ENCODE peak calls at places on chromosomes 1 and 21, in four cellular contexts. One of them, this sample, is unnamed.

GRCh38 chr1:1347663-1348419 is 1.4 kb downstream of the DVL1 start:
- DNase-seq in K562: peak
- DNase-seq in SK-N-SH: no peak
- DNase-seq in HepG2: peak
- DNase-seq in this sample: peak

GRCh38 chr1:85976806-85977205 is 179.8 kb downstream of the COL24A1 start:
- DNase-seq in K562: no peak
- DNase-seq in SK-N-SH: no peak
- DNase-seq in HepG2: no peak
- DNase-seq in this sample: no peak

GRCh38 chr1:30977105-30977504 is 68.5 kb upstream of the SDC3 start:
- DNase-seq in K562: no peak
- DNase-seq in SK-N-SH: no peak
- DNase-seq in HepG2: peak
- DNase-seq in this sample: no peak

GRCh38 chr1:112272101-112272772 is 123.8 kb upstream of the CTTNBP2NL start:
- DNase-seq in K562: no peak
- DNase-seq in SK-N-SH: no peak
- DNase-seq in HepG2: no peak
- DNase-seq in this sample: no peak

GRCh38 chr21:42025392-42026071 is 15.4 kb upstream of the ZBTB21 start:
- DNase-seq in K562: no peak
- DNase-seq in SK-N-SH: no peak
- DNase-seq in HepG2: no peak
- DNase-seq in this sample: no peak

GRCh38 chr1:219639843-219640606 is 27.1 kb upstream of the ZC3H11B start:
- DNase-seq in K562: no peak
- DNase-seq in SK-N-SH: no peak
- DNase-seq in HepG2: no peak
- DNase-seq in this sample: no peak

GRCh38 chr21:28636988-28637691 is 355.5 kb downstream of the LTN1 start:
- DNase-seq in K562: no peak
- DNase-seq in SK-N-SH: no peak
- DNase-seq in HepG2: no peak
- DNase-seq in this sample: no peak

GRCh38 chr1:246210751-246211150 is 296.3 kb downstream of the SMYD3 start:
- DNase-seq in K562: no peak
- DNase-seq in SK-N-SH: peak
- DNase-seq in HepG2: no peak
- DNase-seq in this sample: no peak

GRCh38 chr1:243851129-243851756 is 1.2 kb upstream of the AKT3 start:
- DNase-seq in K562: no peak
- DNase-seq in SK-N-SH: no peak
- DNase-seq in HepG2: no peak
- DNase-seq in this sample: no peak

GRCh38 chr1:154608522-154609294 is 722 bp upstream of the ADAR start:
- DNase-seq in K562: peak
- DNase-seq in SK-N-SH: peak
- DNase-seq in HepG2: peak
- DNase-seq in this sample: no peak

GRCh38 chr1:164630626-164631396 is 71.8 kb downstream of the PBX1 start:
- DNase-seq in K562: no peak
- DNase-seq in SK-N-SH: no peak
- DNase-seq in HepG2: no peak
- DNase-seq in this sample: no peak

GRCh38 chr1:108661030-108661609 is at the start of gene HENMT1:
- DNase-seq in K562: no peak
- DNase-seq in SK-N-SH: peak
- DNase-seq in HepG2: no peak
- DNase-seq in this sample: no peak

GRCh38 chr1:203593723-203594122 is 32.9 kb upstream of the ATP2B4 start:
- DNase-seq in K562: peak
- DNase-seq in SK-N-SH: no peak
- DNase-seq in HepG2: no peak
- DNase-seq in this sample: peak

GRCh38 chr1:213604477-213604876 is 383.3 kb upstream of the PROX1 start:
- DNase-seq in K562: no peak
- DNase-seq in SK-N-SH: no peak
- DNase-seq in HepG2: no peak
- DNase-seq in this sample: no peak

GRCh38 chr1:154193821-154194220 is 1.9 kb upstream of the TPM3 start:
- DNase-seq in K562: no peak
- DNase-seq in SK-N-SH: no peak
- DNase-seq in HepG2: peak
- DNase-seq in this sample: no peak

GRCh38 chr1:70553192-70553956 is 142.3 kb downstream of the CTH start:
- DNase-seq in K562: no peak
- DNase-seq in SK-N-SH: no peak
- DNase-seq in HepG2: no peak
- DNase-seq in this sample: no peak

GRCh38 chr1:215845224-215845902 is 278.3 kb downstream of the KCTD3 start:
- DNase-seq in K562: no peak
- DNase-seq in SK-N-SH: no peak
- DNase-seq in HepG2: no peak
- DNase-seq in this sample: peak

GRCh38 chr1:199205740-199206139 is 566.9 kb downstream of the PTPRC start:
- DNase-seq in K562: no peak
- DNase-seq in SK-N-SH: no peak
- DNase-seq in HepG2: no peak
- DNase-seq in this sample: no peak

DNA sequence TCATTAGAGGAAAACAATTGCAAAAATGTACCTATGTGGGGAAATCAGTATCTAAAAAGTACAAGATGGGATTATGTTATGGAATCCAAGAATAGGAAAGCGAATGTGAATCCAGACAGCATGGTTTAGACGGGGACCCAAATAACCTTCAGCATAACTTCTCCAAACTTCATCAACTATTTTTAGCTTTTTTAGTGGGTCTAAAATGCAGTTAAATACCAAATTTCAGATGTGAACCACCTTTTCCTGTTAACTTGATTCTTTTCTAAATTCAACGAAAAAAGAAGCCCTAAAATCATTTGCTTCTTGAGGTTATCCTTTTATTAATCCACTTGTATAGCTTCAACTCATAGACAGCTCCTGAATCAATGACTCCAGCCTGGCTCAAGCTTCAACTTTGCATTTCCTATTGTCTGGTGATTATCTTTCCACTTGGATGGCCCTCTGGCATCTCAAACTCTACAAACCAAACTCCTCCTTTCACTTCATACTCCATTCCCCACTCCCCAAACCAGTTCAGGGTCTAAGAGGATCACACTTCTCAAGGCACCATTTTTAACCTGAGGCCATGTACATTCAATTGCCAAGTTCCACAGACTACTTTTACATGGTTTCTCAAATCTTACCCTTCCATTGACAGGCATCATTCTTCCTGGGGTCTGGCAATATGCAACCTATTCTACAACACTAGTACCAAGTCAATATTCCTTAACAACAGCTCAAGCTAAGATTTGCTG is 7.4 kb downstream of the ERRFI1 start:
- DNase-seq in K562: no peak
- DNase-seq in SK-N-SH: no peak
- DNase-seq in HepG2: no peak
- DNase-seq in this sample: no peak
- TF ChIP-seq ELF1 in K562: no peak
- TF ChIP-seq ELF1 in SK-N-SH: no peak
- TF ChIP-seq ELF1 in HepG2: no peak
- TF ChIP-seq ELF1 in this sample: no peak

DNA sequence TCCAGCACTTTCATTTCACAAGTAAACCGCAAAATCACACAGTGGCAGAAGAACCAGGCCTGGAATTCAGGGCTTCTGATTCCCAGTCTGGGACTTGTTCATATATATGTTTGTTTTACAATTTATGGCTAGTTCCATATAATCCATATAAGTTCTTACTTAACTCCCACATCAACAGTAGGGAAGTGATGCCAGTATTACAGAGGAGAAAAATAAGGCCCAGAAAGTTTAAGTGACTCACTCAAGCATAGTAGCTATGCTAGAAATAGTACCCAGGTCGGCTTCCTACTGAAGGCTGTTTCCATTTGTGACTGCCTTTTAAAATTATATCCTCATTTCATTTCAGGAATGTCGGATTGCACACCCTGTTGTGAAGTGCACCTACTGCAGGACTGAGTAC is 1.4 kb downstream of the FAM76A start:
- DNase-seq in K562: no peak
- DNase-seq in SK-N-SH: no peak
- DNase-seq in HepG2: no peak
- DNase-seq in this sample: no peak
- TF ChIP-seq ELF1 in K562: no peak
- TF ChIP-seq ELF1 in SK-N-SH: no peak
- TF ChIP-seq ELF1 in HepG2: no peak
- TF ChIP-seq ELF1 in this sample: no peak

GRCh38 chr21:45421071-45421845 is 16.3 kb downstream of the COL18A1 start:
- DNase-seq in K562: no peak
- DNase-seq in SK-N-SH: peak
- DNase-seq in HepG2: no peak
- DNase-seq in this sample: no peak
- TF ChIP-seq ELF1 in K562: no peak
- TF ChIP-seq ELF1 in SK-N-SH: no peak
- TF ChIP-seq ELF1 in HepG2: no peak
- TF ChIP-seq ELF1 in this sample: no peak

GRCh38 chr1:119635801-119636390 is 12.2 kb downstream of the ZNF697 start:
- DNase-seq in K562: no peak
- DNase-seq in SK-N-SH: no peak
- DNase-seq in HepG2: no peak
- DNase-seq in this sample: no peak
- TF ChIP-seq ELF1 in K562: no peak
- TF ChIP-seq ELF1 in SK-N-SH: no peak
- TF ChIP-seq ELF1 in HepG2: no peak
- TF ChIP-seq ELF1 in this sample: no peak

GRCh38 chr1:115713906-115714305 is 54.6 kb downstream of the CASQ2 start:
- DNase-seq in K562: no peak
- DNase-seq in SK-N-SH: no peak
- DNase-seq in HepG2: no peak
- DNase-seq in this sample: no peak

GRCh38 chr1:115714572-115715141 is 53.9 kb downstream of the CASQ2 start:
- DNase-seq in K562: no peak
- DNase-seq in SK-N-SH: no peak
- DNase-seq in HepG2: peak
- DNase-seq in this sample: no peak

GRCh38 chr1:115712911-115713609 is 55.5 kb downstream of the CASQ2 start:
- DNase-seq in K562: no peak
- DNase-seq in SK-N-SH: no peak
- DNase-seq in HepG2: no peak
- DNase-seq in this sample: no peak

GRCh38 chr1:115718011-115718754 is 50.3 kb downstream of the CASQ2 start:
- DNase-seq in K562: no peak
- DNase-seq in SK-N-SH: peak
- DNase-seq in HepG2: no peak
- DNase-seq in this sample: no peak

GRCh38 chr1:115717541-115717940 is 51.0 kb downstream of the CASQ2 start:
- DNase-seq in K562: no peak
- DNase-seq in SK-N-SH: peak
- DNase-seq in HepG2: peak
- DNase-seq in this sample: peak
- TF ChIP-seq ELF1 in K562: no peak
- TF ChIP-seq ELF1 in SK-N-SH: no peak
- TF ChIP-seq ELF1 in HepG2: no peak
- TF ChIP-seq ELF1 in this sample: no peak